ENCODE peak calls at places on chromosomes 11 and 22, in four cellular contexts. C is uterus, O is kidney epithelial cell, M is omental fat pad. U is an unnamed sample.

GRCh38 chr11:46541593-46542371 is 52.0 kb downstream of the AMBRA1 start:
- DNase-seq in C (no peak), O (no peak), M (no peak), U (peak)

GRCh38 chr11:7898666-7899283 is 32.3 kb downstream of the OR10A6 start:
- DNase-seq in C (no peak), O (no peak), M (no peak), U (no peak)

GRCh38 chr22:19965771-19966709 is 24.4 kb upstream of the TXNRD2 start:
- DNase-seq in C (no peak), O (no peak), M (no peak), U (no peak)

GRCh38 chr11:70526116-70527045 is 128.1 kb downstream of the CTTN start:
- DNase-seq in C (no peak), O (no peak), M (no peak), U (no peak)

GRCh38 chr11:94762208-94762607 is 5.9 kb upstream of the AMOTL1 start:
- DNase-seq in C (no peak), O (no peak), M (no peak), U (no peak)

GRCh38 chr11:104163100-104164027 is 583 bp downstream of the PDGFD start:
- DNase-seq in C (no peak), O (no peak), M (no peak), U (no peak)

GRCh38 chr11:92131289-92131890 is 93.2 kb upstream of the FAT3 start:
- DNase-seq in C (no peak), O (no peak), M (no peak), U (no peak)

GRCh38 chr22:31857247-31857646 is 87.1 kb upstream of the YWHAH start:
- DNase-seq in C (no peak), O (peak), M (no peak), U (no peak)

GRCh38 chr11:31813242-31813960 is 2.3 kb upstream of the PAX6 start:
- DNase-seq in C (no peak), O (no peak), M (no peak), U (no peak)

GRCh38 chr22:49948116-49948515 is 12.5 kb upstream of the PIM3 start:
- DNase-seq in C (no peak), O (no peak), M (no peak), U (peak)

GRCh38 chr11:110747531-110747930 is 35.3 kb upstream of the ARHGAP20 start:
- DNase-seq in C (no peak), O (no peak), M (no peak), U (no peak)

GRCh38 chr11:23320131-23320530 is 459.9 kb upstream of the CCDC179 start:
- DNase-seq in C (no peak), O (no peak), M (no peak), U (no peak)

GRCh38 chr11:67409781-67410368 is 5.6 kb upstream of the CARNS1 start:
- DNase-seq in C (no peak), O (no peak), M (no peak), U (peak)

GRCh38 chr22:20751185-20751851 is 22.6 kb upstream of the SERPIND1 start:
- DNase-seq in C (no peak), O (no peak), M (no peak), U (no peak)

GRCh38 chr11:76672431-76673163 is 2.0 kb upstream of the LRRC32 start:
- DNase-seq in C (no peak), O (peak), M (no peak), U (peak)

GRCh38 chr11:13826505-13827278 is 135.8 kb upstream of the SPON1 start:
- DNase-seq in C (no peak), O (no peak), M (no peak), U (no peak)

GRCh38 chr11:26820739-26821138 is 98.9 kb upstream of the SLC5A12 start:
- DNase-seq in C (no peak), O (no peak), M (no peak), U (no peak)

GRCh38 chr11:131658952-131659351 is 288.5 kb downstream of the NTM start:
- DNase-seq in C (no peak), O (no peak), M (no peak), U (no peak)

GRCh38 chr11:12106501-12106900 is 3.9 kb upstream of the MICAL2 start:
- DNase-seq in C (no peak), O (no peak), M (no peak), U (no peak)

GRCh38 chr11:8652140-8652539 is 30.3 kb downstream of the TRIM66 start:
- DNase-seq in C (peak), O (peak), M (no peak), U (no peak)

GRCh38 chr11:86748296-86748695 is 52.0 kb upstream of the PRSS23 start:
- DNase-seq in C (no peak), O (no peak), M (no peak), U (no peak)

GRCh38 chr22:41989246-41989645 is 9.3 kb upstream of the WBP2NL start:
- DNase-seq in C (no peak), O (no peak), M (no peak), U (no peak)

GRCh38 chr11:17738350-17739207 is 4.0 kb downstream of the KCNC1 start:
- DNase-seq in C (no peak), O (no peak), M (no peak), U (no peak)

GRCh38 chr22:44042822-44043221 is 18.7 kb downstream of the PARVB start:
- DNase-seq in C (no peak), O (no peak), M (no peak), U (no peak)

GRCh38 chr11:94494200-94494545 is 389 bp downstream of the ANKRD49 start:
- DNase-seq in C (no peak), O (no peak), M (no peak), U (no peak)

GRCh38 chr11:111571829-111572501 is 30.3 kb upstream of the SIK2 start:
- DNase-seq in C (no peak), O (no peak), M (no peak), U (no peak)

GRCh38 chr11:68841718-68842426 is at the start of gene CPT1A:
- DNase-seq in C (peak), O (no peak), M (no peak), U (peak)

GRCh38 chr11:103315248-103315647 is 206.0 kb downstream of the DYNC2H1 start:
- DNase-seq in C (no peak), O (no peak), M (no peak), U (no peak)

GRCh38 chr11:131796541-131796940 is 426.1 kb downstream of the NTM start:
- DNase-seq in C (no peak), O (no peak), M (no peak), U (no peak)

GRCh38 chr22:28019360-28019759 is 100.3 kb upstream of the PITPNB start:
- DNase-seq in C (peak), O (peak), M (peak), U (no peak)

GRCh38 chr11:87127131-87127530 is 89.4 kb downstream of the TMEM135 start:
- DNase-seq in C (no peak), O (no peak), M (no peak), U (no peak)

GRCh38 chr11:118610773-118611432 is 3.5 kb downstream of the PHLDB1 start:
- DNase-seq in C (peak), O (no peak), M (peak), U (peak)

GRCh38 chr11:122852071-122852831 is 14.0 kb downstream of the CRTAM start:
- DNase-seq in C (no peak), O (no peak), M (no peak), U (no peak)

GRCh38 chr11:85874265-85874664 is 19.1 kb downstream of the CCDC83 start:
- DNase-seq in C (no peak), O (no peak), M (no peak), U (no peak)

GRCh38 chr11:130612291-130612802 is 163.9 kb downstream of the ADAMTS15 start:
- DNase-seq in C (no peak), O (no peak), M (no peak), U (no peak)

GRCh38 chr11:61874460-61874809 is 16.9 kb downstream of the FADS3 start:
- DNase-seq in C (no peak), O (no peak), M (no peak), U (no peak)

GRCh38 chr11:86116996-86117705 is 48.3 kb upstream of the PICALM start:
- DNase-seq in C (no peak), O (no peak), M (no peak), U (no peak)

GRCh38 chr11:22787565-22788162 is 41.9 kb downstream of the SVIP start:
- DNase-seq in C (no peak), O (no peak), M (no peak), U (peak)

GRCh38 chr22:30005213-30005857 is 74.9 kb upstream of the HORMAD2 start:
- DNase-seq in C (peak), O (no peak), M (peak), U (no peak)

GRCh38 chr11:2927493-2927800 is 1.8 kb downstream of the PHLDA2 start:
- DNase-seq in C (no peak), O (no peak), M (no peak), U (no peak)

GRCh38 chr11:2929511-2929879 is 275 bp upstream of the PHLDA2 start:
- DNase-seq in C (no peak), O (no peak), M (peak), U (peak)

GRCh38 chr11:2929880-2930704 is 872 bp upstream of the PHLDA2 start:
- DNase-seq in C (no peak), O (no peak), M (peak), U (peak)

GRCh38 chr11:2927851-2928604 is 1.2 kb downstream of the PHLDA2 start:
- DNase-seq in C (no peak), O (no peak), M (no peak), U (peak)

DNA sequence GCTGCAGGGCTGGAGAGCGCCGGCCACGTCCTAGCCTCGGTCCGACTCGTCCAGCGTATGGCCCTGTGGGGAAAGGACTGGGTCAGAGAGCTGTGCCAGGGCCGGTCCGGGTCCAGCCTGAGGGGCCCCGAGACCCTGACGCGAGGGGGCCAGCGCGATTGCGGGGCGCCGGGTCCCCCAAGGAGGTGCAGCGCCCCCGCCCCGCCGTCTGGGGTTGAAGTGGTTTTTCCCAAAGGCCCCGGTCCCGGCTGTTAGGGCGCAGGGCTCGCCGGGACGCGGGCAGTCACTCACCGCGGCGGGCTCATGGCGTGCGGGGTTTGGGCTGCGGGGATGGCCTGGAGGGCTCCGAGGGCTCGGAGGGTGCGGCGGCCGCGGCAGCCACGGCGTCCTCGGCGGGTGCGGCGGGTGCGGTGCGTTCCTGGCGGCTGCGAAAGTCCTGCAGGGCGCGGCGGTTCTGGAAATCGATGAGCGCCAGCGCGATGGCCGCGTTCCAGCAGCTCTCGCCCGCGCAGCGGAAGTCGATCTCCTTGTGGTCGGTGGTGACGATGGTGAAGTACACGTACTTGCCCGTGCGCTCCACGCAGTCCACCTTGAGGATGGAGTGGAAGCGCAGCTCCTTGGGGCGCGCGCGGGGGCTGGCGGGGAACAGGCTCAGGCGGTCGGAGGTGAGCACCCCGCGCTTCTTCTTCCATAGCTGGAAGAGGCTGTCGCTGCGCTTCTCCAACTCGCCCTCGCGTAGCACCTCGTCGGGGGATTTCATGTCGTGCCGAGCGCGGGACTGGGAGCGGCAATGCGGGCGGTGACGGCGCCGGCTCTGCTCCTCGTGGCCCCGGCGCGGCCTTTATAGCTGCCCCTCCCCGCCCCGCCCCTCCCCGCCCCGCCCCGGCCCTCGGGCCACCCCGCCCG is at the start of gene PHLDA2:
- DNase-seq in C (no peak), O (no peak), M (no peak), U (peak)
- TF ChIP-seq CTCF in C (no peak), O (no peak), M (no peak), U (no peak)

GRCh38 chr22:22941831-22942510 is 54.4 kb downstream of the IGLL5 start:
- DNase-seq in C (no peak), O (no peak), M (no peak), U (no peak)

GRCh38 chr22:22942511-22943329 is 55.1 kb downstream of the IGLL5 start:
- DNase-seq in C (no peak), O (no peak), M (peak), U (peak)

GRCh38 chr22:22944268-22944985 is 56.8 kb downstream of the IGLL5 start:
- DNase-seq in C (no peak), O (no peak), M (no peak), U (no peak)

GRCh38 chr22:22945195-22945594 is 57.6 kb downstream of the IGLL5 start:
- DNase-seq in C (no peak), O (no peak), M (no peak), U (no peak)

DNA sequence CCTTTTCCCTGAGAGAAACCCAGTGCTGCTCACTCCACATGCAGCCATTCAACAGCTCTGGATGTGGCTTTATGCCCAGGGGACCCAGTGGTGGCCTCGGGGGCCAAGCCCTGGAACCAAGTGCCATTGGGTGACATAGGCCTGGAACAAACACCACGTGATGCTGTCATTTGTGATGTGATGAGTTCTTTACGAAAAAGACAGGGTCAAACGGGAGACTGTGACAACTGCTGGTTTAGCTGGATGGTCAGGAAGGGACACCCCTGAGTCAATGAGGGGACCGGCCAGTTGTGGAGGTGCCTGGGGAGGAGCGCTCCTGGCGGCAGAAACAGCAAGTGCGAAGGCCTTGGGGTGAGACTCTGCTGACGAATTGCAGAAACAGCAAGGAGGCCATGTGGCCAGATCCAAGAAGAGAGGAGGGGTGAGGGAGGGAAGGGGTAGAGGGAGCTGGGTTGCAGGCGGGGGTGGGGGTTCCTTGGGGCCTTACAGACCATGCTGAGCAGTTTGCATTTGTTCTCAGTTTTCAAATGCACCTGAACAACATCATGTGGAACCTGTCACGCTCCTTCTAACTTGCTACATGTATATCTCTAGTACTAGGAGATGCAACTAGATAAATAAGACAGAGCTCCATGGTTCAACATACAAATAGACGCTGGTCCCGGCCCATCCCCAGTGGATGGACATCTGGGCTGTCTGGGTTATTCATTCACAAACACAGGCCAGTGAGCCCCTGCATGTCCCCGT is 56.1 kb downstream of the IGLL5 start:
- DNase-seq in C (no peak), O (no peak), M (no peak), U (no peak)
- TF ChIP-seq CTCF in C (no peak), O (no peak), M (no peak), U (no peak)

GRCh38 chr22:48573766-48574165 is 1253.9 kb downstream of the BRD1 start:
- DNase-seq in C (no peak), O (no peak), M (no peak), U (no peak)

GRCh38 chr22:48575567-48576332 is 1251.9 kb downstream of the BRD1 start:
- DNase-seq in C (no peak), O (no peak), M (no peak), U (no peak)

GRCh38 chr22:48570912-48571311 is 1256.8 kb downstream of the BRD1 start:
- DNase-seq in C (no peak), O (no peak), M (no peak), U (no peak)

GRCh38 chr22:48574776-48575566 is 1252.7 kb downstream of the BRD1 start:
- DNase-seq in C (no peak), O (no peak), M (no peak), U (peak)

DNA sequence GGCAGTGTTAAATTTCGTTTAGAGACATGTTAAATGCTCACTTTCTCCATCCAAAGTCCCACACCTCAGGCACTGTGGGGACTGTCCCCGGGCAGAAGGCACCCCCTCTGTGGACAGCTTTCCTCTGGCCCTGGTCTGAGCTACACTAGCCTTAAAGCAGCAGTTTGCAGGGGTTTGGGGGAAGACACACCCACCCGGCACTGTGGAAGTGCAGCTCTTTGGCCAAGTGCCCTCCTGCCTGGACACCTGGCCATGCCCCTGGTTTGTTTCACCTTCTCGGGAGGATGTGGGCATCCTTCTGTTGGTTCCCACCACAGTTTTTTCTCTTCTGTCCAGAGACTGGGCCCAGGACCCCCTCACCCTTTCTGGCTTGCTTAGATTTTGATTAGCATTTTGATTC is 1254.7 kb downstream of the BRD1 start:
- DNase-seq in C (no peak), O (no peak), M (no peak), U (no peak)
- TF ChIP-seq CTCF in C (no peak), O (no peak), M (no peak), U (no peak)

GRCh38 chr22:17106161-17106784 is 14.9 kb downstream of the TMEM121B start:
- DNase-seq in C (no peak), O (no peak), M (no peak), U (no peak)
- TF ChIP-seq CTCF in C (no peak), O (no peak), M (no peak), U (no peak)

GRCh38 chr22:37822079-37822833 is 926 bp upstream of the GALR3 start:
- DNase-seq in C (no peak), O (no peak), M (no peak), U (no peak)
- TF ChIP-seq CTCF in C (no peak), O (no peak), M (no peak), U (no peak)

GRCh38 chr11:66336234-66337102 is at the start of gene RIN1:
- DNase-seq in C (peak), O (peak), M (no peak), U (peak)

GRCh38 chr11:66339163-66339675 is 3.0 kb upstream of the RIN1 start:
- DNase-seq in C (no peak), O (no peak), M (no peak), U (peak)

GRCh38 chr11:66338276-66339162 is 2.3 kb upstream of the RIN1 start:
- DNase-seq in C (no peak), O (no peak), M (no peak), U (peak)

GRCh38 chr11:66335531-66336233 is 552 bp downstream of the RIN1 start:
- DNase-seq in C (no peak), O (no peak), M (no peak), U (no peak)

GRCh38 chr11:66337103-66337899 is 1.1 kb upstream of the RIN1 start:
- DNase-seq in C (no peak), O (no peak), M (no peak), U (peak)
- TF ChIP-seq CTCF in C (no peak), O (peak), M (no peak), U (no peak)

DNA sequence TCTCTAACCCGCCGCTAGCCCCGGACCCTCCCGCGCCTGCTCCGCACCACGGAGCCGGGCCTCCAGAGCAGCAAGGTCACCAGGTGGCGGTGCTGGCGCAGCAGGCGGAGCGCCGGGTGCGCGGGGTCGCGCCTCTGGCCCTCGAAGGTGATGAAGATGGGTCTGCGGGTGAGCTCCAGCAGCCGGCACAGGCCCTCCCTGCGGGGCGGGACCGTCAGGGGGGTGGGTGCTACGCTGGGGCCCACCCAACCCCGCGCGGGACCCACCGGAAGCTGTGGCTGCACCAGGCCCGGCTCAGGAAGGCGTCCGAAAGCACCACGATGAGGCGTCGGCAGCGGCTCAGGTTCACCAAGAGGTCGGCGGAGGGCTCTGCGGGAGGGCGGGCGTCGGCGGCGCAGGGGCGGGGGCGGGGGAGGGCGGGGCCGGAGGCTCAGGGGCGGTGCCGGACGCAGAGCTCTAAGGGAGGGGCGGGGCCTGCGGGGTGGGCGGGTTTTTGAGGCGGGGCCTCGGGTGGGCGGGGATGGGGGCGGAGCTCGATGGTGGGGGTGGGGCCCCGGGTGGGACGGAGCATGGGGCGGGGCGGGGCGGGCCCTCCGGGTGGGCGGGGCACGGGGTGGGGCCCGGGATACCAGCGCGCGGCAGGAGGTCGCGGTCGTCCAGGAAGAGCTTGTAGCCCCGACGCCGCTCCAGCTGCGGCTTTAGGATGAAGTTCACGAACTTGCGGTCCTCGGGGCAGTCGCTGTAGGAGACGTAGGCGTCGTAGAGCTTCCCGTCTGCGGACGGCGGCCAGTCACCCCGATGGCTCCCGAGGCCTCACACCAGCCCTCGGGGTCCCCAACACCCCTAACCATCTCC is 7.8 kb downstream of the SIGIRR start:
- DNase-seq in C (peak), O (no peak), M (no peak), U (peak)
- TF ChIP-seq CTCF in C (peak), O (no peak), M (no peak), U (no peak)

U was measured in mucosa of descending colon.